ENCODE peak calls at places on chromosomes 13 and 19, in nine cellular contexts. D is heart right ventricle; F is transverse colon; Z is tibial nerve; O is Panc1; N is GM23338; C is naive thymus-derived CD4-positive, alpha-beta T cell; H is endothelial cell of umbilical vein; W is IMR-90. S is an unnamed sample. For H3K4me1 and H3K36me3, the result is how much of the 10 kb centered on the place peaks cover.

GRCh38 chr19:15404780-15405211 is 14.0 kb downstream of the AKAP8L start:
- DNase-seq in F (no peak), D (no peak), N (no peak), O (no peak), H (no peak), W (no peak), Z (no peak), C (no peak), S (no peak)

GRCh38 chr19:7953060-7953459 is 9.6 kb upstream of the TIMM44 start:
- DNase-seq in W (peak), O (no peak), D (no peak), H (peak), N (no peak), C (no peak), F (no peak), Z (no peak), S (no peak)

GRCh38 chr19:4971424-4971793 is 2.5 kb downstream of the KDM4B start:
- DNase-seq in N (peak), D (no peak), H (no peak), O (no peak), W (no peak), C (peak), F (peak), Z (no peak), S (peak)

GRCh38 chr19:15614507-15615379 is at the start of gene CYP4F8:
- DNase-seq in H (no peak), Z (no peak), W (no peak), D (no peak), C (no peak), N (no peak), F (no peak), O (no peak), S (no peak)

GRCh38 chr19:52492201-52492960 is 35.1 kb upstream of the ZNF808 start:
- DNase-seq in C (no peak), N (peak), H (no peak), O (no peak), W (no peak), Z (no peak), F (no peak), D (no peak), S (no peak)

GRCh38 chr13:107767119-107767518 is 448.2 kb downstream of the LIG4 start:
- DNase-seq in C (no peak), F (no peak), O (no peak), Z (no peak), N (no peak), W (no peak), D (no peak), H (peak), S (no peak)

GRCh38 chr13:50645092-50645491 is 198.4 kb downstream of the DLEU7 start:
- DNase-seq in D (no peak), O (no peak), H (no peak), W (no peak), C (no peak), F (no peak), Z (no peak), N (no peak), S (no peak)

GRCh38 chr19:48614436-48615144 is at the start of gene FAM83E:
- DNase-seq in C (no peak), F (peak), Z (no peak), H (no peak), W (no peak), D (no peak), N (peak), O (no peak), S (peak)

GRCh38 chr13:75656590-75656989 is 20.5 kb downstream of the LMO7 start:
- DNase-seq in O (no peak), Z (no peak), H (no peak), N (no peak), F (no peak), W (peak), C (no peak), D (no peak), S (no peak)

GRCh38 chr19:7799640-7800355 is 30.2 kb upstream of the EVI5L start:
- DNase-seq in H (peak), Z (peak), F (peak), N (peak), W (peak), C (peak), D (peak), O (no peak), S (peak)

GRCh38 chr19:16259385-16260159 is 61.9 kb downstream of the AP1M1 start:
- DNase-seq in F (peak), D (no peak), H (no peak), C (no peak), N (no peak), Z (no peak), O (no peak), W (no peak), S (no peak)

GRCh38 chr13:30142502-30143211 is 164.7 kb downstream of the KATNAL1 start:
- DNase-seq in O (no peak), W (peak), H (peak), N (peak), C (peak), Z (no peak), F (peak), D (no peak), S (peak)

GRCh38 chr13:90238433-90238832 is 1109.1 kb upstream of the MIR17HG start:
- DNase-seq in D (no peak), F (no peak), O (no peak), C (no peak), N (peak), H (no peak), W (no peak), Z (no peak), S (no peak)

GRCh38 chr19:15443838-15444237 is 5.9 kb downstream of the WIZ start:
- DNase-seq in H (no peak), Z (no peak), W (no peak), D (peak), O (no peak), C (no peak), F (no peak), N (no peak), S (no peak)

GRCh38 chr19:54164369-54165068 is 5.0 kb upstream of the LENG1 start:
- DNase-seq in F (peak), Z (no peak), H (peak), D (peak), W (peak), C (peak), O (no peak), N (peak), S (peak)

GRCh38 chr19:30161770-30162169 is 210.4 kb upstream of the ZNF536 start:
- DNase-seq in W (no peak), C (no peak), Z (no peak), F (no peak), O (no peak), N (no peak), H (no peak), D (no peak), S (no peak)

GRCh38 chr19:30163663-30164062 is 208.5 kb upstream of the ZNF536 start:
- DNase-seq in Z (no peak), N (no peak), D (peak), O (no peak), W (no peak), F (no peak), H (no peak), C (no peak), S (no peak)

GRCh38 chr19:30160426-30160825 is 211.8 kb upstream of the ZNF536 start:
- DNase-seq in W (no peak), D (no peak), F (no peak), O (no peak), C (no peak), Z (no peak), N (no peak), H (no peak), S (no peak)

GRCh38 chr19:30160996-30161655 is 211.1 kb upstream of the ZNF536 start:
- DNase-seq in O (no peak), F (no peak), W (no peak), Z (no peak), N (no peak), D (no peak), C (no peak), H (no peak), S (no peak)

DNA sequence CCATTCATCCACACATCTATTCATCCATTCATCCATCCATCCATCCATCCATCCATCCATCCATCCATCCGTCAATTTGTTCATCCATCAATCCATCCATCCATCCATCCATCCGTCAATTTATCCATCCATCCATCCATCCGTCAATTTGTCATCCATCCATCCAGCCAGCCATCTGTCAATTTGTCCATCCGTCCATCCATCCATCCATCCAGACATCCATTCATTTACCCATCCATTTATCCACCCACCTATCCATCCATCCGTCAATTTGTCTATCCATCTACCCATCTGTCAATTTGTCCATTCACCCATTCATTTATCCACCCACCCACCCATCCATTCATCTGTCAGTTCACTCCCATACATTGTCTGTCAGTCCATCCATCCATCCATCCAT is 209.5 kb upstream of the ZNF536 start:
- DNase-seq in Z (no peak), H (no peak), C (no peak), F (no peak), W (no peak), O (no peak), N (no peak), D (no peak), S (no peak)
- H3K4me1 ChIP-seq in Z (under half), H (under half), C (under half), F (under half), W (under half), O (under half), N (under half), D (under half), S (under half)

DNA sequence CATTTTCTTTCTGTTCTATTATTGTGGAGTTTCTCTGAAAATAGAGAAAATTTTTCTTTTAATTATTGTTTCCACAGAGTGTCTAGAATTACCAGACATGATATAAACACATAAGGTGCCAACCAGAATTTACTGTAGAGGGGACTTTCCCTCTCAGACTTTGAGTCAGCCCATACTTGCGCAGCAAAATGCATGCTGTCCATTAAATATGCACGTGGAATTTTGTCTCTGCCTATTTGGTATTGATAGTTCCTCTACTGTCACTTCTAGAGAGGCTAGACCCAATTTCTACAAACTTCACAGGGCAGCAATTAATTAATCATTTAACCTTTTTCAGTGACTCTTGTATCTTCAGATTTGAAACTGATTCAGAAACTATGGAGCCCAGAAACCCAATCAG is 8.9 kb downstream of the ZNF93 start:
- DNase-seq in C (no peak), Z (no peak), H (no peak), O (no peak), F (no peak), D (no peak), N (no peak), W (no peak), S (no peak)
- H3K27ac ChIP-seq in C (no peak), Z (no peak), H (no peak), O (no peak), F (no peak), D (no peak), N (no peak), W (no peak), S (no peak)

DNA sequence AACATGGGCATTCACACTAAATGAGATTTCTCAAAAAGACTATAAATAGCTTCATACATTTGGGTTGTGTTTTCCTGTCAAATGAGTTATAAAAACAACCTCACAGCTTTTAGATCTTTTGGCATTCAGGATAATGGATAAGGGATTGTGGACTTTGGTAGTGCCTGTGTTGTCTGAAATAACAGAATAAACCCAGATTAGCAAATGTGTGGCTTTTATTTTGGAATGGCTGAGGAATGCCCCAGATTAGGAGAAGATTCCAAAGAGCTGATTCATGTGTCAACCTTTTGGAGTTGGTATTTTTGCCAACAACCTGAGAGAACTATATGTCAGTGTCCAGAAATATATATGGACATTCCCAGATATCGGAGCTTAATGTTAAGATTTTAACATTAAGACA is 164.7 kb downstream of the MTUS2 start:
- DNase-seq in F (no peak), H (no peak), D (no peak), O (no peak), N (no peak), W (no peak), Z (no peak), C (no peak), S (no peak)
- H3K36me3 ChIP-seq in F (under half), H (under half), D (under half), O (under half), N (under half), W (under half), Z (under half), C (under half), S (under half)

GRCh38 chr19:47608908-47609879 is at the start of gene BICRA:
- DNase-seq in N (peak), O (no peak), W (peak), D (peak), C (peak), F (peak), H (peak), Z (peak), S (peak)
- H3K4me1 ChIP-seq in N (under half), O (under half), W (under half), D (under half), C (under half), F (under half), H (under half), Z (under half), S (under half)

DNA sequence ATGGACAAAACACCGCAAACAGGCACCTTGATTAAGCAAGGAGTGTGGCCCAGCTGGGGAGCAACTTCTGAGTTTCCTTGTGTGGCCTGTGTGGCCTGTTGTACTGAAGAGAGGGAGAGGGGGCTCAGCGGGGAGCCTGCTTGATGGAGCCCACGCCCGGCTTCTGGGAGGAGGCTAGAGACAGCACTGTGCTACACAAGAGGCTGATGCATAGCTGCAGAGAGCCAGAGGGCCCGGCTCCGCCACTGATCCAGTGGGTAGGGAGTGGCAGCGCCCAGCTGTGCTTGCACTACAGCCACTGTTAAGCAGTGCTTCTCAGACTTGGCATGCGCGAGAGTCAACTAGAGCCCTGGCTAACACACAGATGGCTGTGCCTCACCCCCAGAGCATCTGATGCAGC is 19.0 kb downstream of the LYL1 start:
- DNase-seq in W (no peak), F (no peak), O (no peak), C (no peak), N (no peak), H (no peak), Z (no peak), D (no peak), S (no peak)
- H3K27ac ChIP-seq in W (no peak), F (no peak), O (no peak), C (no peak), N (no peak), H (no peak), Z (peak), D (no peak), S (no peak)

GRCh38 chr19:45822716-45823115 is 7.6 kb upstream of the RSPH6A start:
- DNase-seq in F (no peak), N (no peak), W (no peak), C (no peak), D (no peak), Z (no peak), H (no peak), O (no peak), S (no peak)

GRCh38 chr19:45820413-45821102 is 5.5 kb upstream of the RSPH6A start:
- DNase-seq in H (peak), N (no peak), F (no peak), C (no peak), O (no peak), W (no peak), Z (no peak), D (no peak), S (no peak)

GRCh38 chr19:45821570-45821969 is 6.5 kb upstream of the RSPH6A start:
- DNase-seq in Z (no peak), F (no peak), O (no peak), D (no peak), N (no peak), H (no peak), W (no peak), C (no peak), S (no peak)

GRCh38 chr19:45819769-45820168 is 4.7 kb upstream of the RSPH6A start:
- DNase-seq in Z (no peak), C (no peak), N (no peak), H (no peak), F (no peak), W (no peak), O (no peak), D (no peak), S (no peak)

DNA sequence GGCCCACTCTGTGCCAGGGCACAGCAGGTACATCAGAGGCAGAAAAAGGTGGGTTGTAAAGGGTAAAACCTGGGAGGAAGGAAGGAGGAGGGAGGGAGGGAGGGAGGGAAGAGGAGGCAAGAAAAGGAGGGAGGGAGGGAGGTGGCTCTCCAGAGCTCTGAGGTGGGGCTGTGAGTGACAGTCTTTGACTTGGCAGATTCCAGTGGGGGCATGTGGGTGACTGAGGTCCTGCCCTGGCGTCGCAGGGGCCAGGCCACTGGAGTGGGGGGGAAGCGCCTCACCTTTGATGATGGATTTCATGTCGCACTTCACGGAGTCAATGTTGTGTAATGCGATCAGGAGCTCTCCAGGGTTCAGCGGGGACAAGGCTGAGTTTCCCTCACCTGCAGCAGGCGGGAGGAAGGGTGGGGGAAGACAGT is 6.0 kb upstream of the RSPH6A start:
- DNase-seq in Z (no peak), W (no peak), H (no peak), C (no peak), D (no peak), O (no peak), N (no peak), F (no peak), S (no peak)
- H3K36me3 ChIP-seq in Z (under half), W (half or more), H (under half), C (under half), D (half or more), O (under half), N (under half), F (under half), S (under half)

GRCh38 chr13:79403113-79403512 is 2.9 kb downstream of the RBM26 start:
- DNase-seq in Z (no peak), W (no peak), N (no peak), O (no peak), F (no peak), H (no peak), C (no peak), D (no peak), S (no peak)
- H3K4me1 ChIP-seq in Z (half or more), W (under half), N (under half), O (under half), F (half or more), H (under half), C (under half), D (half or more), S (under half)

GRCh38 chr19:1068111-1069001 is 1.4 kb downstream of the ARHGAP45 start:
- DNase-seq in F (peak), W (no peak), H (no peak), C (peak), D (peak), N (no peak), O (no peak), Z (no peak), S (no peak)

GRCh38 chr19:1066251-1066747 is 668 bp upstream of the ARHGAP45 start:
- DNase-seq in Z (no peak), N (peak), O (no peak), F (no peak), D (no peak), W (no peak), C (no peak), H (no peak), S (no peak)

GRCh38 chr19:1067341-1068103 is 555 bp downstream of the ARHGAP45 start:
- DNase-seq in F (peak), D (no peak), Z (no peak), O (no peak), W (no peak), N (no peak), C (no peak), H (no peak), S (no peak)

GRCh38 chr19:1065606-1066109 is 1.3 kb upstream of the ARHGAP45 start:
- DNase-seq in Z (no peak), F (peak), O (no peak), H (no peak), D (no peak), N (peak), W (no peak), C (no peak), S (peak)

GRCh38 chr19:1066748-1067340 is at the start of gene ARHGAP45:
- DNase-seq in W (no peak), N (peak), F (peak), O (no peak), D (no peak), Z (no peak), H (no peak), C (peak), S (peak)
- H3K27ac ChIP-seq in W (no peak), N (no peak), F (peak), O (peak), D (peak), Z (peak), H (no peak), C (peak), S (peak)

GRCh38 chr13:43878897-43879322 is 630 bp downstream of the CCDC122 start:
- DNase-seq in F (peak), N (peak), O (no peak), Z (peak), D (peak), H (peak), C (no peak), W (peak), S (peak)

GRCh38 chr13:43877788-43878187 is 1.8 kb downstream of the CCDC122 start:
- DNase-seq in N (no peak), F (no peak), C (no peak), Z (no peak), D (no peak), H (no peak), O (no peak), W (no peak), S (peak)

GRCh38 chr13:43872181-43872580 is 7.4 kb downstream of the CCDC122 start:
- DNase-seq in O (no peak), C (no peak), Z (no peak), N (peak), D (no peak), H (no peak), F (no peak), W (peak), S (no peak)

GRCh38 chr13:43876366-43876765 is 3.2 kb downstream of the CCDC122 start:
- DNase-seq in C (no peak), N (no peak), H (no peak), W (no peak), D (no peak), F (no peak), Z (no peak), O (no peak), S (no peak)

DNA sequence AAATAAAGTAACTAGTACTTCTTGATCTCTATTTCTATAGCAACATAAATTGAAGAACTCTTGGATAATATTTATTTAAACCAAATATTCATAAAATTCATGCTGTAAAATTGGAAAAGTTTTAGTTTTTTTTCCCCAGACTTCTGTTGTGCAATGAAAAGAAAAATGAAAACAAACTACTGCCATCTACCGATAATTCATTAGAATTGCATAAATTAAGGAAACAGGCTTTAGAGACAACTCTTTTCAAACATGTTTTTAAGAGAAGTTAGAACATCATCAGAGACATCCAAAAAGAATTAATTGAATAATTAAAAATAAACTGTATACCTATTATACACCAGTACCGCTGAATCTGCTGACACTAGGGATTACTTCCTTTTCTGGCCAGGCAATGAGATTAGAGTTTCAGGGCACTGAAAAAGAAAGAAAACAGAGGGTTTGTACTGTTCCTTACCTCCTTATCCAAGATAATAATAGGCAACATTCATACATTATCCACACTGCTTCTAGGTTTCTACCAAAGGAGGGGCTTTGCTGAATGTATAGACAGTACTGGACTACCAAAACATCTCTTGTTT is 4.9 kb downstream of the CCDC122 start:
- DNase-seq in C (no peak), D (no peak), N (peak), Z (no peak), O (no peak), F (no peak), H (peak), W (peak), S (peak)
- H3K36me3 ChIP-seq in C (under half), D (under half), N (under half), Z (under half), O (under half), F (under half), H (under half), W (under half), S (under half)

S was measured in small intestine.